ENCODE peak calls at places on chromosomes 7 and 10, in five cellular contexts. O is IMR-90, J is HepG2, K is K562, B is GM12878. F is an unnamed sample.

GRCh38 chr7:148815612-148816011 is 68.5 kb downstream of the EZH2 start:
- DNase-seq in B (no peak), O (no peak), J (no peak), K (no peak), F (no peak)

GRCh38 chr10:87660484-87661133 is 931 bp downstream of the PAPSS2 start:
- DNase-seq in B (no peak), K (peak), J (no peak), O (peak), F (no peak)

GRCh38 chr7:66055321-66055956 is 20.2 kb upstream of the ASL start:
- DNase-seq in J (no peak), O (peak), K (no peak), B (peak), F (no peak)

GRCh38 chr10:128475686-128476410 is 349.6 kb upstream of the MKI67 start:
- DNase-seq in K (no peak), J (no peak), B (no peak), O (no peak), F (no peak)

GRCh38 chr7:21426286-21426957 is 1.5 kb upstream of the SP4 start:
- DNase-seq in B (no peak), O (no peak), J (peak), K (no peak), F (no peak)

GRCh38 chr10:18980084-18980629 is 68.4 kb upstream of the MALRD1 start:
- DNase-seq in J (no peak), K (no peak), B (no peak), O (no peak), F (no peak)

GRCh38 chr7:142854505-142855400 is at the start of gene EPHB6:
- DNase-seq in J (no peak), K (peak), B (no peak), O (peak), F (peak)

GRCh38 chr7:70693300-70693689 is 438.6 kb upstream of the GALNT17 start:
- DNase-seq in B (no peak), K (no peak), J (no peak), O (no peak), F (peak)

GRCh38 chr7:125355899-125356298 is 426.3 kb upstream of the POT1 start:
- DNase-seq in O (no peak), J (no peak), K (no peak), B (peak), F (no peak)

GRCh38 chr7:29812185-29812876 is 6.0 kb downstream of the WIPF3 start:
- DNase-seq in K (no peak), O (peak), J (no peak), B (no peak), F (no peak)

GRCh38 chr10:61225939-61226338 is 227.2 kb downstream of the TMEM26 start:
- DNase-seq in B (no peak), K (no peak), J (no peak), O (no peak), F (no peak)

GRCh38 chr10:123009105-123009805 is 449 bp downstream of the ACADSB start:
- DNase-seq in K (peak), O (no peak), J (no peak), B (no peak), F (peak)

GRCh38 chr10:103598654-103599115 is 105.2 kb downstream of the NEURL1 start:
- DNase-seq in B (no peak), J (peak), K (peak), O (peak), F (peak)

GRCh38 chr7:120951309-120951706 is 731 bp downstream of the ING3 start:
- DNase-seq in J (no peak), B (no peak), O (no peak), K (no peak), F (no peak)

GRCh38 chr7:100604078-100604975 is 2.2 kb downstream of the PCOLCE start:
- DNase-seq in B (no peak), O (peak), J (no peak), K (peak), F (peak)

GRCh38 chr7:74343281-74344127 is 54.3 kb downstream of the CLIP2 start:
- DNase-seq in B (no peak), O (peak), J (no peak), K (peak), F (no peak)

GRCh38 chr7:17680026-17680425 is 260.3 kb downstream of the SNX13 start:
- DNase-seq in J (no peak), K (no peak), O (peak), B (no peak), F (no peak)

GRCh38 chr10:133100706-133101463 is 13.2 kb downstream of the ADGRA1 start:
- DNase-seq in J (no peak), K (peak), B (no peak), O (no peak), F (no peak)

GRCh38 chr7:120944826-120945562 is 5.6 kb upstream of the ING3 start:
- DNase-seq in K (no peak), J (no peak), B (no peak), O (no peak), F (no peak)

GRCh38 chr7:43489257-43489656 is 93.7 kb upstream of the STK17A start:
- DNase-seq in J (peak), K (no peak), B (no peak), O (no peak), F (no peak)

GRCh38 chr10:121189092-121189491 is 337.9 kb downstream of the WDR11 start:
- DNase-seq in K (no peak), O (no peak), J (no peak), B (no peak), F (no peak)

GRCh38 chr7:27201231-27202017 is 1.5 kb upstream of the HOXA13 start:
- DNase-seq in K (no peak), O (no peak), J (no peak), B (no peak), F (no peak)

GRCh38 chr7:27202018-27202740 is 2.3 kb upstream of the HOXA13 start:
- DNase-seq in O (no peak), J (no peak), B (no peak), K (no peak), F (no peak)

GRCh38 chr7:27199820-27200760 is at the start of gene HOXA13:
- DNase-seq in J (no peak), B (no peak), O (no peak), K (no peak), F (peak)

GRCh38 chr7:27198871-27199801 is 755 bp downstream of the HOXA13 start:
- DNase-seq in B (no peak), K (no peak), O (no peak), J (no peak), F (peak)

GRCh38 chr7:27200761-27201230 is 905 bp upstream of the HOXA13 start:
- DNase-seq in J (no peak), O (no peak), B (no peak), K (no peak), F (no peak)
- TF ChIP-seq MXI1 in J (no peak), O (no peak), B (no peak), K (no peak), F (no peak)

DNA sequence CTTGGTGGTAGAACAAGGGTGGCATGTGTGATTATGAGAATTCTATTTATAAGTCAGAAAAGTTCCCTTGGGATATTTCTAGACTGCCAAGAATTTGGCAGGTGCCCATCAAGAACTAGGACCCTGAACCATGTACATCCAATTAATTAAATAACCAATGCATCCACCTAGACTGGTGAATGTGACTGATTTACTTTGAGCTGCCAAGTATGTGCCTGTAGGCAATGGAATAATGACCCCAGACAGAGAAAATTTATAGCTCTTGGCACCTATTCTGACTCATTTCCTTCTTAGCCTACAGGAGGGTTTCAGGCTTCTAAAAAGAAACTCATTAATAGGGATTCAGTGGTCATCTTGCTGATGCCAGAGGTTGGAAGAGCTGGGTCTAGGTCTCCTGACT is 54.9 kb downstream of the KCNH2 start:
- DNase-seq in B (no peak), K (no peak), O (no peak), J (no peak), F (no peak)
- H3K4me2 ChIP-seq in B (no peak), K (no peak), O (no peak), J (no peak), F (no peak)

GRCh38 chr7:131000873-131001272 is 266.9 kb upstream of the KLF14 start:
- DNase-seq in O (no peak), K (no peak), J (no peak), B (no peak), F (no peak)

GRCh38 chr7:131002600-131002999 is 268.6 kb upstream of the KLF14 start:
- DNase-seq in K (no peak), J (no peak), O (no peak), B (no peak), F (no peak)

GRCh38 chr7:130998993-130999602 is 265.1 kb upstream of the KLF14 start:
- DNase-seq in J (peak), B (no peak), O (peak), K (no peak), F (no peak)

GRCh38 chr7:130999926-131000325 is 265.9 kb upstream of the KLF14 start:
- DNase-seq in O (no peak), K (no peak), B (no peak), J (no peak), F (no peak)

DNA sequence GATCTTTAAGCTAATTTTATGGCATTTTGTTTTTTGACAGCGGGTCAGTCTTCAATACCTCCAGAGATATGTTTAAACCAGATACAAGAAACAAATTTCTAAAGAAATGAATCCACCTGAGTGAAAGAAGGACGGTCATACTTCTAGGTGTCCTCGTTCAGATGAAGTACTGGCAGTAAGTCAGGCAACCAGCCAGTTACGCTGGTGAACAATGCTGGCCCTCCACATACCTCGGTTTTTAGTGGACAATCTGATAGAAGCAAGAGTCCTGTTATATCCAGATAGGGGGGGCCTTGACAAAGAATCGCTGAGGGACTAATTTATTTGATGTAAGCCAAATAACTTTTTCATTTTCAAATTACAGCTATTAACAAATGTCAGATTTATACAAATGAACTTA is 266.4 kb upstream of the KLF14 start:
- DNase-seq in K (no peak), J (no peak), O (no peak), B (no peak), F (no peak)
- TF ChIP-seq MXI1 in K (no peak), J (no peak), O (no peak), B (no peak), F (no peak)

GRCh38 chr10:627032-627992 is 62.2 kb downstream of the DIP2C start:
- DNase-seq in K (no peak), O (no peak), J (no peak), B (no peak), F (no peak)
- H3K4me2 ChIP-seq in K (no peak), O (no peak), J (no peak), B (no peak), F (no peak)

GRCh38 chr10:112775347-112775746 is 174.7 kb upstream of the TCF7L2 start:
- DNase-seq in O (peak), K (no peak), B (no peak), J (peak), F (no peak)
- TF ChIP-seq MXI1 in O (no peak), K (no peak), B (no peak), J (no peak), F (no peak)

F was measured in SK-N-SH.